ENCODE peak calls at places on chromosomes 3 and 15, in five cellular contexts. J, A, E, R and F are unnamed samples.
A peak's percentile ranks its signal among the peaks of the same experiment; 100 is the strongest.

GRCh38 chr3:39972508-39972907 is 163.1 kb downstream of the MYRIP start:
- DNase-seq in E (no peak), R (no peak), J (no peak), A (no peak), F (no peak)

GRCh38 chr3:13105181-13105580 is 32.0 kb upstream of the IQSEC1 start:
- DNase-seq in R (no peak), A (no peak), E (no peak), J (no peak), F (no peak)

GRCh38 chr3:131901686-131902085 is 133.1 kb downstream of the CPNE4 start:
- DNase-seq in R (no peak), A (no peak), E (no peak), J (no peak), F (no peak)

GRCh38 chr3:61268659-61269058 is 17.4 kb upstream of the FHIT start:
- DNase-seq in R (no peak), A (no peak), J (no peak), E (no peak), F (no peak)

GRCh38 chr3:161349529-161350278 is 21.6 kb downstream of the SPTSSB start:
- DNase-seq in E (no peak), R (no peak), J (no peak), A (peak; percentile 78), F (no peak)

GRCh38 chr3:41431386-41431785 is 232.1 kb downstream of the CTNNB1 start:
- DNase-seq in A (no peak), J (no peak), R (no peak), E (no peak), F (no peak)

GRCh38 chr3:53219897-53220483 is 35.8 kb downstream of the TKT start:
- DNase-seq in A (no peak), R (peak; percentile 84), J (peak; percentile 97), E (peak; percentile 82), F (peak; percentile 95)

GRCh38 chr15:81015595-81016252 is 15.0 kb downstream of the TLNRD1 start:
- DNase-seq in A (no peak), J (no peak), E (no peak), R (no peak), F (no peak)

GRCh38 chr15:59165726-59166125 is 40.9 kb upstream of the LDHAL6B start:
- DNase-seq in E (no peak), A (peak; percentile 38), J (no peak), R (no peak), F (no peak)

GRCh38 chr15:80580107-80580506 is 115.0 kb upstream of the ABHD17C start:
- DNase-seq in R (no peak), E (no peak), A (peak; percentile 99), J (no peak), F (no peak)

GRCh38 chr15:52759969-52760368 is 30.2 kb downstream of the ONECUT1 start:
- DNase-seq in E (no peak), A (no peak), J (no peak), R (no peak), F (no peak)
- TF ChIP-seq CTCF in E (no peak), A (no peak), J (no peak), R (no peak), F (no peak)

DNA sequence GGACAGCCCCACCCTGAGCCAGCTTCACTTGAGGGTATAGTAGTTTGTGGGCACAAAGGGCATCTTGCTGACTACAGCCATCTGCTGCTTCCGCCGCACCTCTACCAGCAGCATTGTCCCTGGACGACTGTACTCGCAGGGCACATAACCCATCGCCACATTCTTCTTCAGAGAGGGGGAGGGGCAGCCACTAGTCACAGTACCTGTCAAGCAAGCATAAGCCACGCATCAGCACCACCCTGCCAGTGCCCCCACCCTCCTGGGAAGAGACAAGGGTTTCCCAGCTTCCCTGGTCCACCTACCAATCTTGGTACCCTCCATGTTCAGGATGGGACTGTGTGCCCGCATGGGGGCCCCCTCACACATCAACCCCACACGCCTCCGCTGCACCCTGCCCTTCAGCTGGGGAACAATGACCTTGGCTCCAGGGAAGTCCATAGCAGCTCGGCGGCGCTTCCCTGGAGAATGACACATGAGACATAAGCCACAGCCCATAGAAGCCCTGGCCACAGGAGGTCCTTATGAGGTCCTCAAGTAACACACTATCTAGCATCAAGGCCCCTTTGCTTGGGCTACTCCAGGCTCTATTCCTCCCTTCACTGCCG is 4.7 kb downstream of the AMT start:
- DNase-seq in E (no peak), R (no peak), J (no peak), A (no peak), F (no peak)
- TF ChIP-seq CTCF in E (no peak), R (no peak), J (no peak), A (no peak), F (no peak)

GRCh38 chr15:35206060-35206675 is 121.1 kb upstream of the NANOGP8 start:
- DNase-seq in J (no peak), R (no peak), E (peak; percentile 12), A (no peak), F (no peak)
- TF ChIP-seq CTCF in J (peak; percentile 57), R (no peak), E (peak; percentile 41), A (peak; percentile 59), F (peak; percentile 73)

GRCh38 chr3:72652395-72652794 is 195.8 kb downstream of the SHQ1 start:
- DNase-seq in R (no peak), J (no peak), A (no peak), E (no peak), F (no peak)

GRCh38 chr3:72655151-72655551 is 193.1 kb downstream of the SHQ1 start:
- DNase-seq in R (no peak), J (peak; percentile 16), A (no peak), E (no peak), F (no peak)

GRCh38 chr3:72657666-72658065 is 190.6 kb downstream of the SHQ1 start:
- DNase-seq in R (no peak), E (peak; percentile 29), A (no peak), J (no peak), F (no peak)

GRCh38 chr3:72658466-72659100 is 189.7 kb downstream of the SHQ1 start:
- DNase-seq in R (no peak), J (no peak), A (no peak), E (no peak), F (no peak)

GRCh38 chr3:72655758-72656157 is 192.5 kb downstream of the SHQ1 start:
- DNase-seq in E (peak; percentile 36), J (no peak), R (no peak), A (no peak), F (no peak)
- TF ChIP-seq CTCF in E (no peak), J (peak; percentile 32), R (no peak), A (peak; percentile 30), F (no peak)